ENCODE peak calls at places on chromosomes 3 and 15, in ten cellular contexts. P is COR-L47; C is GM04503; J is stimulated activated CD8-positive, alpha-beta memory T cell treated with anti-CD3 and anti-CD28 coated beads, Interleukin-15, amount 100 ng/mL, for 4 hours; Q is HFFc6; V is HCEC 1CT; E is CD8-positive, alpha-beta memory T cell; Y is anterior cingulate cortex; O is brain microvascular endothelial cell; H is amniotic stem cell. F is an unnamed sample.

GRCh38 chr3:81476652-81477051 is 284.8 kb downstream of the GBE1 start:
- DNase-seq in P (no peak), C (no peak), J (no peak), Q (no peak), V (no peak), E (no peak), Y (no peak), O (no peak), H (no peak), F (no peak)

GRCh38 chr3:49554639-49555265 is 475 bp downstream of the BSN start:
- DNase-seq in P (no peak), C (no peak), J (no peak), Q (no peak), V (no peak), E (no peak), Y (no peak), O (no peak), H (peak), F (no peak)

GRCh38 chr3:123949606-123950005 is 11.4 kb downstream of the CCDC14 start:
- DNase-seq in P (no peak), C (peak), J (no peak), Q (peak), V (peak), E (no peak), Y (no peak), O (peak), H (peak), F (peak)

GRCh38 chr3:15113884-15114283 is 14.9 kb upstream of the RBSN start:
- DNase-seq in P (no peak), C (no peak), J (no peak), Q (no peak), V (no peak), E (no peak), Y (no peak), O (no peak), H (no peak), F (no peak)

GRCh38 chr3:58962816-58963215 is 87.0 kb downstream of the CFAP20DC start:
- DNase-seq in P (no peak), C (no peak), J (no peak), Q (no peak), V (peak), E (no peak), Y (no peak), O (no peak), H (no peak), F (no peak)

GRCh38 chr3:53234130-53234840 is 21.5 kb downstream of the TKT start:
- DNase-seq in P (no peak), C (no peak), J (no peak), Q (no peak), V (no peak), E (no peak), Y (no peak), O (no peak), H (no peak), F (no peak)

GRCh38 chr3:32488609-32489008 is 14.0 kb downstream of the CMTM6 start:
- DNase-seq in P (no peak), C (no peak), J (no peak), Q (no peak), V (no peak), E (no peak), Y (no peak), O (no peak), H (no peak), F (no peak)

GRCh38 chr15:40927497-40928346 is 1.4 kb upstream of the DLL4 start:
- DNase-seq in P (peak), C (no peak), J (no peak), Q (no peak), V (no peak), E (no peak), Y (no peak), O (no peak), H (no peak), F (no peak)

GRCh38 chr15:31069360-31070000 is 32.0 kb downstream of the TRPM1 start:
- DNase-seq in P (no peak), C (no peak), J (no peak), Q (peak), V (peak), E (no peak), Y (no peak), O (no peak), H (no peak), F (no peak)